ENCODE peak calls at places on chromosome 21, in six cellular contexts. G is substantia nigra, L is A549, R is COR-L47, Q is H1, N is NCI-H1436. B is an unnamed sample.

GRCh38 chr21:24217141-24217540 is 1390.1 kb downstream of the MRPL39 start:
- DNase-seq in R (no peak), L (no peak), G (no peak), Q (no peak), N (no peak), B (no peak)

GRCh38 chr21:33402011-33402979 is 918 bp upstream of the IFNGR2 start:
- DNase-seq in G (peak), L (no peak), N (peak), Q (no peak), R (no peak), B (peak)

GRCh38 chr21:45590726-45591618 is 48.7 kb upstream of the SLC19A1 start:
- DNase-seq in Q (no peak), N (no peak), G (no peak), L (no peak), R (no peak), B (no peak)

GRCh38 chr21:24514081-24514733 is 1093.1 kb downstream of the MRPL39 start:
- DNase-seq in L (peak), R (peak), Q (no peak), N (peak), G (no peak), B (no peak)

GRCh38 chr21:37866027-37866426 is 50.2 kb downstream of the KCNJ6 start:
- DNase-seq in R (no peak), G (no peak), N (no peak), L (peak), Q (no peak), B (no peak)

GRCh38 chr21:41778974-41779600 is 12.2 kb upstream of the RIPK4 start:
- DNase-seq in Q (no peak), G (no peak), L (no peak), N (no peak), R (no peak), B (no peak)

GRCh38 chr21:25733859-25734653 is 648 bp downstream of the ATP5PF start:
- DNase-seq in R (no peak), Q (no peak), G (no peak), L (peak), N (no peak), B (no peak)

GRCh38 chr21:36985761-36986594 is 19.5 kb upstream of the HLCS start:
- DNase-seq in N (no peak), R (no peak), G (no peak), L (no peak), Q (no peak), B (no peak)

GRCh38 chr21:41258617-41259016 is 58.0 kb upstream of the FAM3B start:
- DNase-seq in N (no peak), Q (no peak), R (no peak), L (no peak), G (no peak), B (no peak)

GRCh38 chr21:40658237-40658636 is 188.7 kb downstream of the DSCAM start:
- DNase-seq in G (no peak), L (no peak), N (peak), Q (no peak), R (no peak), B (no peak)

GRCh38 chr21:31945576-31945975 is 72.8 kb downstream of the HUNK start:
- DNase-seq in Q (no peak), N (no peak), L (no peak), G (no peak), R (no peak), B (no peak)

GRCh38 chr21:41641821-41642368 is 125.0 kb downstream of the RIPK4 start:
- DNase-seq in R (no peak), Q (no peak), N (no peak), G (no peak), L (peak), B (peak)

B was measured in occipital lobe.